ENCODE peak calls at places on chromosomes 7 and 10, in eight cellular contexts. C is small intestine; D is HCT116; K is transverse colon; J is hepatocyte; R is uterus; L is psoas muscle; A is CD8-positive, alpha-beta memory T cell. Y is an unnamed sample.

GRCh38 chr10:49309691-49310371 is 10.9 kb downstream of the C10orf71 start:
- DNase-seq in A (peak; percentile 7), L (no peak), R (no peak), D (no peak), J (no peak), C (no peak), K (no peak), Y (no peak)

GRCh38 chr10:43390791-43391190 is 18.2 kb downstream of the HNRNPF start:
- DNase-seq in R (no peak), L (no peak), C (no peak), K (no peak), J (peak; percentile 54), D (no peak), A (peak; percentile 32), Y (no peak)

GRCh38 chr7:64882341-64883112 is 20.5 kb upstream of the ZNF273 start:
- DNase-seq in K (peak; percentile 26), A (no peak), D (no peak), L (peak; percentile 85), R (no peak), C (no peak), J (no peak), Y (peak; percentile 37)

GRCh38 chr7:157405914-157406810 is 69.4 kb downstream of the DNAJB6 start:
- DNase-seq in K (no peak), A (no peak), J (no peak), C (no peak), R (no peak), L (peak; percentile 86), D (no peak), Y (peak; percentile 76)

GRCh38 chr7:142567201-142567600 is 182.1 kb upstream of the PRSS1 start:
- DNase-seq in A (no peak), C (no peak), K (no peak), L (no peak), D (no peak), R (no peak), J (no peak), Y (no peak)

GRCh38 chr7:66679633-66679980 is 50.9 kb downstream of the KCTD7 start:
- DNase-seq in L (no peak), D (no peak), R (no peak), C (no peak), J (no peak), A (no peak), K (no peak), Y (no peak)

GRCh38 chr7:145030754-145031153 is 194.9 kb upstream of the TPK1 start:
- DNase-seq in C (no peak), K (no peak), A (no peak), R (no peak), L (no peak), J (no peak), D (no peak), Y (no peak)

GRCh38 chr10:132865851-132866600 is 76.3 kb downstream of the CFAP46 start:
- DNase-seq in L (peak; percentile 31), K (peak; percentile 2), D (no peak), J (no peak), A (no peak), C (no peak), R (peak; percentile 3), Y (peak; percentile 5)

GRCh38 chr10:126387931-126388911 is at the start of gene ADAM12:
- DNase-seq in C (no peak), J (peak; percentile 39), K (peak; percentile 21), D (no peak), A (peak; percentile 16), L (peak; percentile 69), R (peak; percentile 17), Y (no peak)

GRCh38 chr7:81231203-81231922 is 312.5 kb upstream of the SEMA3C start:
- DNase-seq in A (no peak), L (no peak), J (no peak), D (no peak), C (no peak), R (no peak), K (no peak), Y (no peak)

GRCh38 chr10:71880425-71881306 is 29.6 kb upstream of the PSAP start:
- DNase-seq in J (no peak), A (no peak), R (no peak), L (peak; percentile 39), C (no peak), D (no peak), K (no peak), Y (peak; percentile 52)

GRCh38 chr10:122468923-122469781 is 7.8 kb downstream of the HTRA1 start:
- DNase-seq in J (peak; percentile 58), C (no peak), D (peak; percentile 41), K (no peak), A (no peak), L (no peak), R (peak; percentile 76), Y (peak; percentile 51)

GRCh38 chr10:3122486-3123205 is 49.9 kb downstream of the PITRM1 start:
- DNase-seq in D (no peak), L (no peak), A (no peak), J (no peak), C (no peak), K (no peak), R (no peak), Y (no peak)

GRCh38 chr10:94016727-94017714 is 23.3 kb downstream of the PLCE1 start:
- DNase-seq in R (peak; percentile 24), D (no peak), K (no peak), L (no peak), C (no peak), A (no peak), J (no peak), Y (no peak)

GRCh38 chr10:132971448-132972148 is 29.2 kb upstream of the CFAP46 start:
- DNase-seq in K (no peak), C (no peak), L (peak; percentile 48), R (no peak), A (no peak), J (no peak), D (no peak), Y (no peak)

GRCh38 chr7:155000795-155001194 is 2.1 kb downstream of the PAXIP1 start:
- DNase-seq in L (no peak), K (peak; percentile 22), R (no peak), A (no peak), D (no peak), C (peak; percentile 33), J (no peak), Y (no peak)

GRCh38 chr10:26725837-26726727 is 28.6 kb downstream of the PDSS1 start:
- DNase-seq in D (peak; percentile 13), K (peak; percentile 63), C (peak; percentile 60), R (peak; percentile 45), L (peak; percentile 77), J (peak; percentile 72), A (peak; percentile 47), Y (peak; percentile 25)

GRCh38 chr10:77421576-77421975 is 216.0 kb downstream of the KCNMA1 start:
- DNase-seq in L (no peak), R (no peak), A (no peak), D (no peak), C (no peak), J (no peak), K (no peak), Y (no peak)

GRCh38 chr10:87860156-87860795 is 3.1 kb downstream of the KLLN start:
- DNase-seq in C (peak; percentile 64), A (peak; percentile 49), K (no peak), J (peak; percentile 53), L (no peak), D (no peak), R (no peak), Y (peak; percentile 19)
- H3K4me3 ChIP-seq in C (no peak overlapping the region), A (no peak overlapping the region), K (no peak overlapping the region), J (no peak overlapping the region), L (no peak overlapping the region), D (no peak overlapping the region), R (no peak overlapping the region), Y (no peak overlapping the region)

GRCh38 chr10:11682896-11683295 is 59.3 kb upstream of the ECHDC3 start:
- DNase-seq in D (no peak), C (no peak), R (no peak), J (no peak), A (no peak), K (no peak), L (no peak), Y (no peak)
- H3K4me1 ChIP-seq in D (peaks cover 42% of the 10 kb centered on the region), C (peaks cover 5% of the 10 kb centered on the region), R (no peaks in the 10 kb centered on the region), J (peaks cover 23% of the 10 kb centered on the region), A (peaks cover 53% of the 10 kb centered on the region), K (peaks cover 23% of the 10 kb centered on the region), L (no peaks in the 10 kb centered on the region), Y (peaks cover 15% of the 10 kb centered on the region)

DNA sequence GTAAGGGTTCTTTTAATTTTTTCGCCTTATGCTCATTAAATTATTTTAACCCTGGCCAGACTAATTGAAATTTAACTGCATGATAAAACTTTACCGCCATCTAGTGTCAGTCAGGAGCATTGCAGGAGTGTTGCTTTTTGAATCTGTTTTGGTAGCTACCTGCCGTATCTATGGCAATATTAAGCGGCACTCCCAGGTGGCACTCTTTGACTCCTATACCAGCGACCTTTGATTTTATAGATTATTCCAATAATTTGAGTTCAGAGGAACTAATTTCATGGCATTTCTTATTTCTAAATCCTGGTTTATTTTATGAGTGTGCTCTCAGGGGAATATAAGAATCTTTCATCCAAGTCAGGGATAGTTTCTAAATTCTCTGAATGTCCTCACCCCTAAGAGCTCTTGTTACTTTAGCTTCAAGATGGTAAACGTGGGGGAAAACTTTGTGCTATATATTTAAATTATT is 198.9 kb downstream of the REEP3 start:
- DNase-seq in D (peak; percentile 62), A (peak; percentile 49), L (no peak), C (peak; percentile 88), J (peak; percentile 72), K (peak; percentile 56), R (peak; percentile 56), Y (no peak)
- H3K4me3 ChIP-seq in D (no peak overlapping the region), A (no peak overlapping the region), L (no peak overlapping the region), C (no peak overlapping the region), J (no peak overlapping the region), K (no peak overlapping the region), R (no peak overlapping the region), Y (no peak overlapping the region)

DNA sequence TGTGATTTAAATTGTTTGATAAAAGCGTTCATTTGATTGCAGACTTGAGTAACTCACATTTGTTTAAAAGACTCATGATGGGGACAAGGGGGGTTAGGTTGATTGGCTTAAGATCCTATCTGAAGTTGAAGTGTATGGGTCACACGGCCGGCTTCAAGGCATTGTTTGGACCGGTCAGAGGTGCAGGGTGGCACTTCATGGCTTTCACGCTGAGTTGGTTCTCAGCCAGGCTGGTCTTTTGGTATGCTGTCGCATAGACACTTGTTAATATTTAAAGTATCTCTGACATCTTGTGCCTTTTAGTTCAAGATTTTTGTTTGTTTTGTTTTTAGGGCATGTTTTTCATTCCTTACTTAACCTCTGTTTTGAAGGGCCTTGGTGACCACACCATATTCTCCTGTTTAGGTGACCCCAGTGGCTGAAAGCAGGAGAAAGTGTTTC is 58.1 kb downstream of the CCNY start:
- DNase-seq in K (no peak), R (no peak), L (no peak), D (no peak), J (no peak), A (no peak), C (no peak), Y (no peak)
- H3K4me1 ChIP-seq in K (peaks cover 20% of the 10 kb centered on the region), R (no peaks in the 10 kb centered on the region), L (peaks cover 66% of the 10 kb centered on the region), D (no peaks in the 10 kb centered on the region), J (peaks cover 18% of the 10 kb centered on the region), A (peaks cover 38% of the 10 kb centered on the region), C (peaks cover 16% of the 10 kb centered on the region), Y (peaks cover 66% of the 10 kb centered on the region)

GRCh38 chr7:39811161-39811614 is 138.9 kb upstream of the CDK13 start:
- DNase-seq in L (no peak), C (peak; percentile 14), K (no peak), A (no peak), D (no peak), J (no peak), R (no peak), Y (no peak)
- H3K4me3 ChIP-seq in L (no peak overlapping the region), C (no peak overlapping the region), K (no peak overlapping the region), A (no peak overlapping the region), D (no peak overlapping the region), J (no peak overlapping the region), R (no peak overlapping the region), Y (no peak overlapping the region)

GRCh38 chr7:969403-969802 is 5.9 kb downstream of the COX19 start:
- DNase-seq in C (no peak), J (no peak), D (no peak), K (no peak), L (no peak), A (no peak), R (no peak), Y (no peak)
- H3K4me1 ChIP-seq in C (peaks cover 8% of the 10 kb centered on the region), J (peaks cover 21% of the 10 kb centered on the region), D (no peaks in the 10 kb centered on the region), K (peaks cover 22% of the 10 kb centered on the region), L (peaks cover 43% of the 10 kb centered on the region), A (peaks cover 22% of the 10 kb centered on the region), R (peaks cover 10% of the 10 kb centered on the region), Y (peaks cover 28% of the 10 kb centered on the region)